ENCODE peak calls at places on chromosome 1, in seven cellular contexts. U, H, V, X, Y, O and W are unnamed samples.

GRCh38 chr1:153028771-153029170 is 2.2 kb upstream of the SPRR1B start:
- DNase-seq in Y (no peak), U (no peak), H (no peak), O (no peak), V (no peak), X (no peak), W (no peak)

GRCh38 chr1:67815303-67816095 is 17.8 kb downstream of the GNG12 start:
- DNase-seq in X (no peak), Y (no peak), H (no peak), V (no peak), O (no peak), U (no peak), W (no peak)

GRCh38 chr1:219463629-219464028 is 149.3 kb downstream of the ZC3H11B start:
- DNase-seq in Y (peak), X (no peak), H (no peak), O (no peak), V (no peak), U (no peak), W (no peak)

GRCh38 chr1:226436855-226437491 is 29.1 kb upstream of the PARP1 start:
- DNase-seq in Y (no peak), X (no peak), H (no peak), O (no peak), V (no peak), U (no peak), W (no peak)

GRCh38 chr1:232657426-232657825 is 27.5 kb upstream of the SIPA1L2 start:
- DNase-seq in Y (peak), O (no peak), U (no peak), V (no peak), X (no peak), H (no peak), W (no peak)

GRCh38 chr1:234683856-234684632 is 74.1 kb upstream of the IRF2BP2 start:
- DNase-seq in Y (peak), U (peak), O (peak), H (peak), X (no peak), V (no peak), W (no peak)

GRCh38 chr1:6144175-6144574 is 35.9 kb downstream of the CHD5 start:
- DNase-seq in Y (no peak), U (no peak), O (no peak), V (no peak), H (no peak), X (no peak), W (no peak)

GRCh38 chr1:206442101-206442500 is 28.2 kb upstream of the IKBKE start:
- DNase-seq in V (no peak), O (no peak), H (peak), X (no peak), U (no peak), Y (no peak), W (no peak)

GRCh38 chr1:177809844-177810243 is 160.0 kb downstream of the SEC16B start:
- DNase-seq in V (no peak), Y (no peak), H (no peak), O (no peak), U (no peak), X (no peak), W (no peak)

GRCh38 chr1:85894651-85895050 is 186.4 kb upstream of the ZNHIT6 start:
- DNase-seq in Y (peak), U (no peak), V (no peak), H (no peak), X (peak), O (no peak), W (no peak)

GRCh38 chr1:10615336-10615735 is 140.6 kb downstream of the PEX14 start:
- DNase-seq in X (no peak), O (no peak), Y (no peak), V (no peak), H (no peak), U (no peak), W (no peak)
- TF ChIP-seq CTCF in X (no peak), O (no peak), Y (no peak), V (no peak), H (no peak), U (no peak), W (no peak)

GRCh38 chr1:98467584-98467983 is 193.9 kb upstream of the SNX7 start:
- DNase-seq in H (no peak), V (no peak), Y (peak), X (no peak), U (no peak), O (no peak), W (no peak)

GRCh38 chr1:98472878-98473277 is 188.6 kb upstream of the SNX7 start:
- DNase-seq in X (no peak), O (no peak), Y (no peak), V (no peak), U (no peak), H (no peak), W (no peak)

GRCh38 chr1:98467122-98467521 is 194.4 kb upstream of the SNX7 start:
- DNase-seq in U (no peak), X (no peak), V (no peak), Y (no peak), O (no peak), H (no peak), W (no peak)

DNA sequence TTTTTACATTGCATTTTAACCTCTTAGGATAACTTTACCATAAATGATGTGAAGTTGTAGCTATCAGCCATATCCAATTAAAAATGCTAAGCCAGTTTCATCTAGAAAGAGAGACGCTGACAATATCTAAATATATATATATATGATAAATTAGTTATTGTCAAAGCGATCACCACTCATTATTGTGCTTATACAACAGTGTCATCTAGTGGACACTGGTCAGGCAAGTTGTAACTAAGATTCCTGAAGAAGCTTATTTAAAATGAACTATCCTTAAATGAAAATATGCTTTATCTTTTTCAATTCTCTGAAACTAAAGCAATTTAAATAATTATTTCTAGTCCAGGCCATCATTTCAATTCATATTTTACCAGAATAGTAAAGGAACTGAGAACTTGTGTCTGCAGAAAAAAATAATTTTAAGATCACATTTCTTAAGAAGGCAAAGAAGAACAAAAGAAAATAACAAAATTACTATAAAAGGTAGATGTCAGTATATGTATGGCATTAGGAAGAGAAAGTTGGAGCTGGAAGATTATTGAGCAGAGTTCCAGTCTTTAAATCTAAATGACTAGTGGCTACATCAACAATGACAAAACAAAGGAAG is 193.3 kb upstream of the SNX7 start:
- DNase-seq in V (no peak), H (no peak), X (peak), Y (peak), U (no peak), O (no peak), W (no peak)
- TF ChIP-seq CTCF in V (peak), H (peak), X (peak), Y (peak), U (peak), O (peak), W (no peak)

GRCh38 chr1:47765742-47766485 is 231.3 kb downstream of the TRABD2B start:
- DNase-seq in X (no peak), V (no peak), H (no peak), U (no peak), Y (no peak), O (no peak), W (no peak)
- TF ChIP-seq CTCF in X (no peak), V (no peak), H (no peak), U (no peak), Y (no peak), O (no peak), W (no peak)

DNA sequence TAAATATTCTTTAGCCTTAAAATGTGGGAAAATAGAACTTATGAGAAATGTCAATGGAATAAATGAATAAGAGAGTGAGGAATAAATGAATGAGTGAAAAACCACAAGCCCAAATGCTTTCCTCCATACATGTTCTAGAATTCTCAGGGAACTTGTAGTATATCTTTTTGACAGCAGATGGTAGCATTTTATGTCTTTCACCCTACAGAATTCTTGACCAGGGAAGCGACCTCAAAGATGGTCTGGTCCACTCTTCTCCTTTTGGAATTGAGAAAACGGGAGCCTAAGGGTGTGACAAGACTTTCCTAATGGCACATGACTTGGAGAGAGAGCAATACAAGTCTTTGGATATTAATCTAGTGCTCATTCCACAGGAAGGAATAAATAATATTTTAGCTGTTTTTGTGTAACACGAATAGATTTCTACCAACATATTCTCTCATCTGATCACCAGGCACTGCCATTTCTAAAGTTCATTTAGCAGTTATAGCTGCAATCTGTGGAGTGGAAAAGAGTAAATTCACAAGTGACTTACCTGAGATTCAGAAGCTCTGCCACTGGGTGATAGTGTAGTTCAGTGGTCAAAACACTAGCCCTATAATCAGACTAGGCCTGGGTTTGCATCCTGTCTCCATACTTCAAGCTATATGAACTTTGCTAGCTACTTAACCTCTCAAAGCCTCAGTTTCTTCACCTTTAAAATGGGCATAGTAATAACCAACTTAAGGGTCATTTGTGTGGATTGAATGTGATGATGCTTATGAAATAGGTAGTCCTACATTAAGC is 15.0 kb upstream of the F5 start:
- DNase-seq in U (no peak), Y (peak), H (no peak), V (no peak), O (no peak), X (no peak), W (no peak)
- TF ChIP-seq CTCF in U (no peak), Y (peak), H (peak), V (peak), O (peak), X (peak), W (no peak)

GRCh38 chr1:195733826-195734225 is 874.4 kb downstream of the KCNT2 start:
- DNase-seq in H (no peak), U (no peak), O (no peak), X (no peak), Y (no peak), V (no peak), W (no peak)
- TF ChIP-seq CTCF in H (peak), U (no peak), O (peak), X (peak), Y (peak), V (no peak), W (no peak)

DNA sequence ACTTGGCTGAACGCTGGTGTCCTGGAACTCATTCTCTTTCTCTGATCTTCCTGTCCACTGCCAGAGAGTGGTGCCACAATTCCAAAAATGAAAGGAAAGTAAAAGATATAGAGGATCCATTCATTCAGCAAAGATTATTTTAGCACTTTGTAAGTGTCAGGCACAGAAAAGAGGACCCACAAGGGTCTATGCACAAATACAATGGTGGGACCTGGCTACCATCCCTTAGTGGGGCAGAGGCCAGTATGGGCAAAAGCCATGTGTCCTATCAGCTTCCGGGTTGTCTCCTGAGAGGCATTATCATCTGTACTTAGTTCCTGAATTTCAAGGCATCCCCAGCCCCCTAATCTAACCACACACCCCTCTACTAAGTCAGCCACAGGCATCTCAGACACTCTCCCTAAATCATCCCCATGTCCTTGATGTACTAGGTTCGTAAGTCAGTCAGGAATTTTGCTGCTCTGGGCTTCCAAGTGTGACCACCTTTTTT is 19.0 kb downstream of the SSR2 start:
- DNase-seq in Y (peak), X (no peak), H (no peak), U (no peak), O (no peak), V (no peak), W (no peak)
- TF ChIP-seq CTCF in Y (peak), X (no peak), H (no peak), U (no peak), O (no peak), V (no peak), W (no peak)